ENCODE peak calls at places on chromosomes 6 and 20, in seven cellular contexts. B, S, G, O, M, I and Q are unnamed samples.

GRCh38 chr6:14589192-14589591 is 471.6 kb downstream of the CD83 start:
- DNase-seq in B (no peak), S (no peak), G (no peak), O (no peak), M (no peak), I (no peak), Q (no peak)

GRCh38 chr20:51495921-51496545 is 46.5 kb downstream of the NFATC2 start:
- DNase-seq in B (peak; percentile 85), S (peak; percentile 58), G (no peak), O (no peak), M (no peak), I (no peak), Q (no peak)

GRCh38 chr6:18034798-18035202 is 47.4 kb upstream of the KIF13A start:
- DNase-seq in B (no peak), S (no peak), G (peak; percentile 10), O (no peak), M (no peak), I (peak; percentile 44), Q (peak; percentile 40)

GRCh38 chr6:27312146-27312949 is at the start of gene POM121L2:
- DNase-seq in B (peak; percentile 28), S (peak; percentile 70), G (peak; percentile 84), O (no peak), M (peak; percentile 92), I (peak; percentile 87), Q (peak; percentile 61)

GRCh38 chr6:44131880-44132279 is 4.5 kb downstream of the TMEM63B start:
- DNase-seq in B (no peak), S (no peak), G (peak; percentile 35), O (no peak), M (no peak), I (peak; percentile 53), Q (no peak)

GRCh38 chr6:140026561-140026960 is 652.1 kb upstream of the CITED2 start:
- DNase-seq in B (no peak), S (no peak), G (no peak), O (no peak), M (no peak), I (no peak), Q (no peak)

GRCh38 chr6:95266537-95267258 is 310.6 kb upstream of the MANEA start:
- DNase-seq in B (no peak), S (no peak), G (no peak), O (no peak), M (no peak), I (no peak), Q (peak; percentile 34)

GRCh38 chr6:113120214-113120576 is 737.0 kb upstream of the MARCKS start:
- DNase-seq in B (peak; percentile 98), S (peak; percentile 90), G (peak; percentile 26), O (no peak), M (peak; percentile 90), I (no peak), Q (peak; percentile 98)

GRCh38 chr6:165574770-165575549 is 88.1 kb downstream of the PDE10A start:
- DNase-seq in B (no peak), S (no peak), G (peak; percentile 50), O (no peak), M (peak; percentile 80), I (no peak), Q (peak; percentile 75)

GRCh38 chr20:53981752-53982437 is 88.5 kb downstream of the BCAS1 start:
- DNase-seq in B (no peak), S (no peak), G (no peak), O (no peak), M (no peak), I (no peak), Q (no peak)

GRCh38 chr20:57593134-57593886 is 26.9 kb downstream of the ZBP1 start:
- DNase-seq in B (no peak), S (no peak), G (no peak), O (no peak), M (no peak), I (no peak), Q (no peak)

GRCh38 chr6:43768983-43769525 is 957 bp upstream of the VEGFA start:
- DNase-seq in B (peak; percentile 99), S (peak; percentile 95), G (no peak), O (no peak), M (no peak), I (peak; percentile 40), Q (peak; percentile 54)

GRCh38 chr6:131636880-131637792 is at the start of gene ENPP3:
- DNase-seq in B (peak; percentile 11), S (peak; percentile 22), G (no peak), O (no peak), M (no peak), I (no peak), Q (peak; percentile 68)

GRCh38 chr6:6596529-6596928 is 8.0 kb downstream of the LY86 start:
- DNase-seq in B (no peak), S (no peak), G (no peak), O (no peak), M (no peak), I (no peak), Q (no peak)

GRCh38 chr6:156890627-156891300 is 113.6 kb downstream of the ARID1B start:
- DNase-seq in B (peak; percentile 70), S (peak; percentile 6), G (no peak), O (no peak), M (no peak), I (no peak), Q (peak; percentile 28)

GRCh38 chr6:19303381-19303780 is 533.8 kb upstream of the ID4 start:
- DNase-seq in B (peak; percentile 9), S (no peak), G (no peak), O (no peak), M (no peak), I (peak; percentile 14), Q (peak; percentile 12)

GRCh38 chr6:14367296-14367695 is 249.7 kb downstream of the CD83 start:
- DNase-seq in B (no peak), S (no peak), G (no peak), O (no peak), M (no peak), I (no peak), Q (no peak)

GRCh38 chr6:35415065-35415880 is 36.9 kb upstream of the FANCE start:
- DNase-seq in B (peak; percentile 89), S (peak; percentile 91), G (peak; percentile 77), O (peak; percentile 78), M (peak; percentile 99), I (peak; percentile 91), Q (peak; percentile 96)

GRCh38 chr6:84766118-84766683 is 1.8 kb upstream of the TBX18 start:
- DNase-seq in B (no peak), S (no peak), G (no peak), O (no peak), M (no peak), I (no peak), Q (peak; percentile 74)

GRCh38 chr6:130752292-130752691 is 74.9 kb upstream of the SMLR1 start:
- DNase-seq in B (peak; percentile 81), S (peak; percentile 53), G (no peak), O (no peak), M (no peak), I (no peak), Q (peak; percentile 75)

GRCh38 chr6:81979767-81980166 is 227.3 kb upstream of the TENT5A start:
- DNase-seq in B (no peak), S (no peak), G (no peak), O (no peak), M (no peak), I (no peak), Q (no peak)

GRCh38 chr6:28606424-28607391 is 81.0 kb downstream of the GPX5 start:
- DNase-seq in B (peak; percentile 49), S (peak; percentile 82), G (peak; percentile 82), O (peak; percentile 75), M (peak; percentile 59), I (peak; percentile 35), Q (peak; percentile 77)
- TF ChIP-seq CTCF in B (peak; percentile 45), S (peak; percentile 18), G (peak; percentile 59), O (peak; percentile 56), M (peak; percentile 45), I (peak; percentile 16), Q (peak; percentile 53)

GRCh38 chr20:2756056-2756611 is 44.3 kb downstream of the CPXM1 start:
- DNase-seq in B (peak; percentile 35), S (peak; percentile 75), G (peak; percentile 24), O (peak; percentile 48), M (peak; percentile 71), I (peak; percentile 47), Q (peak; percentile 69)
- TF ChIP-seq CTCF in B (peak; percentile 87), S (peak; percentile 86), G (no peak), O (peak; percentile 79), M (peak; percentile 94), I (peak; percentile 54), Q (peak; percentile 98)

DNA sequence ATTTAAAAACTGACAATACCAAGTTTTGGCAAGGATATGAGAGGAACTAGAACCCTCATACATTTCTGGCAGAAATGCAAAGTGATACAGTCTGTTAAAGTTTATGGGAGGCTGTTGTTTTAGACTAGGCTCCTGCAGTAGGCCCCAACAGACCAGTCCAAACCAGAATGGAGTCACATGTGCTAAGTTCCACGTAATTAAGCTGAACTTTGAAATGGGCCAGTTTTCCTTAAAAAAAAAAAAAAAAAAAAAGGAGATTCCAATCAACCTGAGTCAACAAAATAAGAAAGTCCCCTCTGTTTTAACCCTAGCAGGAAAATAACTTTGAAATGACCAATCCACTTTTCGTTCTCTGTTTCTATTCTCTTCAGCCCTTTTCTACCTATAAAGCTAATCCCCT is 26.5 kb downstream of the IL17F start:
- DNase-seq in B (no peak), S (no peak), G (no peak), O (no peak), M (no peak), I (no peak), Q (no peak)
- TF ChIP-seq CTCF in B (no peak), S (no peak), G (no peak), O (no peak), M (no peak), I (no peak), Q (no peak)

GRCh38 chr20:24993337-24994185 is 1.0 kb upstream of the APMAP start:
- DNase-seq in B (peak; percentile 62), S (peak; percentile 68), G (no peak), O (no peak), M (peak; percentile 86), I (no peak), Q (peak; percentile 60)
- TF ChIP-seq CTCF in B (peak; percentile 60), S (peak; percentile 22), G (no peak), O (peak; percentile 5), M (peak; percentile 76), I (peak; percentile 68), Q (peak; percentile 37)